ENCODE peak calls at places on chromosomes 5 and 9, in seven cellular contexts. One of them, this sample, is unnamed.

GRCh38 chr5:148685520-148686134 is 31.3 kb upstream of the HTR4 start:
- DNase-seq in right cardiac atrium: peak
- DNase-seq in pancreas: no peak
- DNase-seq in tibial artery: no peak
- DNase-seq in heart right ventricle: no peak
- DNase-seq in MM.1S: no peak
- DNase-seq in fibroblast of pulmonary artery: peak
- DNase-seq in this sample: no peak

GRCh38 chr5:37208883-37209808 is 40.0 kb downstream of the CPLANE1 start:
- DNase-seq in right cardiac atrium: peak
- DNase-seq in pancreas: no peak
- DNase-seq in tibial artery: no peak
- DNase-seq in heart right ventricle: peak
- DNase-seq in MM.1S: peak
- DNase-seq in fibroblast of pulmonary artery: peak
- DNase-seq in this sample: no peak

GRCh38 chr5:59079622-59080620 is 497.0 kb downstream of the RAB3C start:
- DNase-seq in right cardiac atrium: no peak
- DNase-seq in pancreas: no peak
- DNase-seq in tibial artery: no peak
- DNase-seq in heart right ventricle: peak
- DNase-seq in MM.1S: no peak
- DNase-seq in fibroblast of pulmonary artery: peak
- DNase-seq in this sample: no peak

GRCh38 chr5:146851133-146851532 is 27.4 kb downstream of the PPP2R2B start:
- DNase-seq in right cardiac atrium: no peak
- DNase-seq in pancreas: no peak
- DNase-seq in tibial artery: no peak
- DNase-seq in heart right ventricle: no peak
- DNase-seq in MM.1S: no peak
- DNase-seq in fibroblast of pulmonary artery: no peak
- DNase-seq in this sample: peak

GRCh38 chr5:132267931-132268501 is 10.5 kb downstream of the PDLIM4 start:
- DNase-seq in right cardiac atrium: peak
- DNase-seq in pancreas: no peak
- DNase-seq in tibial artery: no peak
- DNase-seq in heart right ventricle: peak
- DNase-seq in MM.1S: no peak
- DNase-seq in fibroblast of pulmonary artery: no peak
- DNase-seq in this sample: no peak

GRCh38 chr5:124979174-124979573 is 232.7 kb upstream of the ZNF608 start:
- DNase-seq in right cardiac atrium: no peak
- DNase-seq in pancreas: no peak
- DNase-seq in tibial artery: no peak
- DNase-seq in heart right ventricle: no peak
- DNase-seq in MM.1S: no peak
- DNase-seq in fibroblast of pulmonary artery: no peak
- DNase-seq in this sample: no peak

GRCh38 chr5:98308231-98308630 is 465.2 kb upstream of the RGMB start:
- DNase-seq in right cardiac atrium: no peak
- DNase-seq in pancreas: no peak
- DNase-seq in tibial artery: no peak
- DNase-seq in heart right ventricle: no peak
- DNase-seq in MM.1S: no peak
- DNase-seq in fibroblast of pulmonary artery: peak
- DNase-seq in this sample: no peak

GRCh38 chr9:134656334-134657034 is 14.9 kb downstream of the COL5A1 start:
- DNase-seq in right cardiac atrium: no peak
- DNase-seq in pancreas: no peak
- DNase-seq in tibial artery: no peak
- DNase-seq in heart right ventricle: no peak
- DNase-seq in MM.1S: no peak
- DNase-seq in fibroblast of pulmonary artery: no peak
- DNase-seq in this sample: no peak

GRCh38 chr5:72540759-72541438 is 33.7 kb upstream of the ZNF366 start:
- DNase-seq in right cardiac atrium: no peak
- DNase-seq in pancreas: no peak
- DNase-seq in tibial artery: no peak
- DNase-seq in heart right ventricle: no peak
- DNase-seq in MM.1S: no peak
- DNase-seq in fibroblast of pulmonary artery: no peak
- DNase-seq in this sample: no peak

GRCh38 chr5:149831492-149831891 is 101.4 kb downstream of the PPARGC1B start:
- DNase-seq in right cardiac atrium: no peak
- DNase-seq in pancreas: no peak
- DNase-seq in tibial artery: no peak
- DNase-seq in heart right ventricle: no peak
- DNase-seq in MM.1S: no peak
- DNase-seq in fibroblast of pulmonary artery: peak
- DNase-seq in this sample: no peak

GRCh38 chr5:34699155-34700077 is 43.3 kb downstream of the RAI14 start:
- DNase-seq in right cardiac atrium: no peak
- DNase-seq in pancreas: no peak
- DNase-seq in tibial artery: no peak
- DNase-seq in heart right ventricle: no peak
- DNase-seq in MM.1S: no peak
- DNase-seq in fibroblast of pulmonary artery: no peak
- DNase-seq in this sample: peak

GRCh38 chr9:88587885-88588628 is 53.1 kb downstream of the NXNL2 start:
- DNase-seq in right cardiac atrium: no peak
- DNase-seq in pancreas: no peak
- DNase-seq in tibial artery: no peak
- DNase-seq in heart right ventricle: no peak
- DNase-seq in MM.1S: no peak
- DNase-seq in fibroblast of pulmonary artery: no peak
- DNase-seq in this sample: no peak

GRCh38 chr5:72556351-72557146 is 49.3 kb upstream of the ZNF366 start:
- DNase-seq in right cardiac atrium: peak
- DNase-seq in pancreas: peak
- DNase-seq in tibial artery: peak
- DNase-seq in heart right ventricle: peak
- DNase-seq in MM.1S: peak
- DNase-seq in fibroblast of pulmonary artery: peak
- DNase-seq in this sample: no peak

GRCh38 chr5:82290908-82291307 is 12.8 kb upstream of the RPS23 start:
- DNase-seq in right cardiac atrium: peak
- DNase-seq in pancreas: no peak
- DNase-seq in tibial artery: no peak
- DNase-seq in heart right ventricle: no peak
- DNase-seq in MM.1S: no peak
- DNase-seq in fibroblast of pulmonary artery: no peak
- DNase-seq in this sample: no peak

GRCh38 chr5:75348241-75348640 is 11.2 kb downstream of the HMGCR start:
- DNase-seq in right cardiac atrium: no peak
- DNase-seq in pancreas: no peak
- DNase-seq in tibial artery: no peak
- DNase-seq in heart right ventricle: no peak
- DNase-seq in MM.1S: no peak
- DNase-seq in fibroblast of pulmonary artery: no peak
- DNase-seq in this sample: no peak

GRCh38 chr9:72442212-72442607 is 77.2 kb upstream of the ZFAND5 start:
- DNase-seq in right cardiac atrium: no peak
- DNase-seq in pancreas: no peak
- DNase-seq in tibial artery: no peak
- DNase-seq in heart right ventricle: no peak
- DNase-seq in MM.1S: no peak
- DNase-seq in fibroblast of pulmonary artery: peak
- DNase-seq in this sample: no peak

GRCh38 chr5:56124885-56125250 is 108.3 kb downstream of the ANKRD55 start:
- DNase-seq in right cardiac atrium: no peak
- DNase-seq in pancreas: no peak
- DNase-seq in tibial artery: no peak
- DNase-seq in heart right ventricle: no peak
- DNase-seq in MM.1S: no peak
- DNase-seq in fibroblast of pulmonary artery: peak
- DNase-seq in this sample: no peak

GRCh38 chr5:158847772-158848171 is 251.9 kb downstream of the EBF1 start:
- DNase-seq in right cardiac atrium: no peak
- DNase-seq in pancreas: no peak
- DNase-seq in tibial artery: no peak
- DNase-seq in heart right ventricle: no peak
- DNase-seq in MM.1S: no peak
- DNase-seq in fibroblast of pulmonary artery: no peak
- DNase-seq in this sample: no peak

GRCh38 chr5:133071983-133072531 is 20.2 kb downstream of the HSPA4 start:
- DNase-seq in right cardiac atrium: no peak
- DNase-seq in pancreas: no peak
- DNase-seq in tibial artery: no peak
- DNase-seq in heart right ventricle: no peak
- DNase-seq in MM.1S: no peak
- DNase-seq in fibroblast of pulmonary artery: no peak
- DNase-seq in this sample: no peak

GRCh38 chr9:4382722-4383317 is 83.0 kb upstream of the GLIS3 start:
- DNase-seq in right cardiac atrium: no peak
- DNase-seq in pancreas: no peak
- DNase-seq in tibial artery: no peak
- DNase-seq in heart right ventricle: no peak
- DNase-seq in MM.1S: peak
- DNase-seq in fibroblast of pulmonary artery: peak
- DNase-seq in this sample: no peak

GRCh38 chr9:98804083-98804482 is 3.4 kb upstream of the GALNT12 start:
- DNase-seq in right cardiac atrium: no peak
- DNase-seq in pancreas: no peak
- DNase-seq in tibial artery: no peak
- DNase-seq in heart right ventricle: no peak
- DNase-seq in MM.1S: no peak
- DNase-seq in fibroblast of pulmonary artery: peak
- DNase-seq in this sample: peak

GRCh38 chr9:98801562-98801961 is 5.2 kb upstream of the ANKS6 start:
- DNase-seq in right cardiac atrium: no peak
- DNase-seq in pancreas: no peak
- DNase-seq in tibial artery: no peak
- DNase-seq in heart right ventricle: no peak
- DNase-seq in MM.1S: no peak
- DNase-seq in fibroblast of pulmonary artery: no peak
- DNase-seq in this sample: no peak

GRCh38 chr9:98798254-98798653 is 1.9 kb upstream of the ANKS6 start:
- DNase-seq in right cardiac atrium: no peak
- DNase-seq in pancreas: no peak
- DNase-seq in tibial artery: no peak
- DNase-seq in heart right ventricle: no peak
- DNase-seq in MM.1S: no peak
- DNase-seq in fibroblast of pulmonary artery: no peak
- DNase-seq in this sample: no peak

GRCh38 chr9:98805506-98806272 is 1.8 kb upstream of the GALNT12 start:
- DNase-seq in right cardiac atrium: no peak
- DNase-seq in pancreas: no peak
- DNase-seq in tibial artery: no peak
- DNase-seq in heart right ventricle: no peak
- DNase-seq in MM.1S: no peak
- DNase-seq in fibroblast of pulmonary artery: peak
- DNase-seq in this sample: peak

DNA sequence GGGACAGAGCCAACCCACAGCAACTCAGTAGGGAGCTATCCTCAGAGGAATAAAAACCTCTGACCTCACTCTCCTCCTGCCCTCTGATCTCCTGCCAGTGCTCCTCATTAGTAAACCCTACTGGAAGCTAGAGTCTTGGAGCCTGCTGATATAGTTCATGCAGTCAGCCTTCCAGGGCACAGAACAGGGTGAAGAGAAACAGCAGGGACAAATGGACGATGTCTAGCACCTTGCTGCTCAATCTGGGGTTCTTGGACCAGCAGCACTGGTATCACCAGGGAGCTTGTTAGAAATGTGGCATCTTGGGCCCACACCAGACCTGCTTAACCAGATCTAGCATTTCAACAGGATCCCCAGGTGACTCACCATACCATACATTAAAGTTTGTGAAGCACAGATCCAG is 5.5 kb upstream of the GALNT12 start:
- DNase-seq in right cardiac atrium: no peak
- DNase-seq in pancreas: no peak
- DNase-seq in tibial artery: no peak
- DNase-seq in heart right ventricle: no peak
- DNase-seq in MM.1S: no peak
- DNase-seq in fibroblast of pulmonary artery: no peak
- DNase-seq in this sample: peak
- H3K4me3 ChIP-seq in right cardiac atrium: no peak
- H3K4me3 ChIP-seq in pancreas: no peak
- H3K4me3 ChIP-seq in tibial artery: no peak
- H3K4me3 ChIP-seq in heart right ventricle: no peak
- H3K4me3 ChIP-seq in MM.1S: no peak
- H3K4me3 ChIP-seq in fibroblast of pulmonary artery: no peak
- H3K4me3 ChIP-seq in this sample: no peak

DNA sequence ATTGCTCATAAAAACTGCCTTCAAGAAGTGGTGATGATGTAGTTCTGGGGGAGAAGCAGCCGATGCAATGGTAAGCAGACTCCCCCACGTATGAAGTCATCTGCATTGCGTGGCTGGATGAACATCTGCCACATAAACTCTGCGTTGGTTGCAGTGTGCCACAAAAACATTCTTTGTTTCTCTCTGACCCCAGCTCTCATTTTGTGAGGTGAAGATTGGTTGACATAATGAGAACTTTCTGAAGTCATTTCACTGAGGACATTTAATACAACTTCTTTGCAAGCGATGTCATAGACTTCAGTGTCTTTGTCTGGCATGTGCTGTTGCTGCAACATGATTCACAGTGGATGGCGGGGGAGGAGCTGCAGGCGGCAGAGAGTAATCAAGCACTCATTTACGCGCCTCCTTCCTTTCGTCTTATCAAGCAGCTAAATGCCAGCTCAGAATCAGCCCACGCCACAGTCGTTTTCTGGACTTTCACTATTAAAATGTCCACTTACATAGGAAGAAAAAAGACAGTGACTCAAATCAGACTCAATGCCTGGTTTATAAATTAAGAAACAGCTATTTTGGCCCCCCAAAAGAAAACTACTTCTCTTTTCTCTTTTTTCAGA is 91.5 kb upstream of the NFIL3 start:
- DNase-seq in right cardiac atrium: peak
- DNase-seq in pancreas: no peak
- DNase-seq in tibial artery: no peak
- DNase-seq in heart right ventricle: peak
- DNase-seq in MM.1S: no peak
- DNase-seq in fibroblast of pulmonary artery: peak
- DNase-seq in this sample: no peak
- H3K4me3 ChIP-seq in right cardiac atrium: peak
- H3K4me3 ChIP-seq in pancreas: peak
- H3K4me3 ChIP-seq in tibial artery: no peak
- H3K4me3 ChIP-seq in heart right ventricle: peak
- H3K4me3 ChIP-seq in MM.1S: no peak
- H3K4me3 ChIP-seq in fibroblast of pulmonary artery: peak
- H3K4me3 ChIP-seq in this sample: no peak

GRCh38 chr9:274101-274500 is 59.4 kb downstream of the DOCK8 start:
- DNase-seq in right cardiac atrium: no peak
- DNase-seq in pancreas: no peak
- DNase-seq in tibial artery: no peak
- DNase-seq in heart right ventricle: no peak
- DNase-seq in MM.1S: no peak
- DNase-seq in fibroblast of pulmonary artery: no peak
- DNase-seq in this sample: no peak
- H3K4me3 ChIP-seq in right cardiac atrium: no peak
- H3K4me3 ChIP-seq in pancreas: no peak
- H3K4me3 ChIP-seq in tibial artery: no peak
- H3K4me3 ChIP-seq in heart right ventricle: no peak
- H3K4me3 ChIP-seq in MM.1S: peak
- H3K4me3 ChIP-seq in fibroblast of pulmonary artery: no peak
- H3K4me3 ChIP-seq in this sample: no peak

DNA sequence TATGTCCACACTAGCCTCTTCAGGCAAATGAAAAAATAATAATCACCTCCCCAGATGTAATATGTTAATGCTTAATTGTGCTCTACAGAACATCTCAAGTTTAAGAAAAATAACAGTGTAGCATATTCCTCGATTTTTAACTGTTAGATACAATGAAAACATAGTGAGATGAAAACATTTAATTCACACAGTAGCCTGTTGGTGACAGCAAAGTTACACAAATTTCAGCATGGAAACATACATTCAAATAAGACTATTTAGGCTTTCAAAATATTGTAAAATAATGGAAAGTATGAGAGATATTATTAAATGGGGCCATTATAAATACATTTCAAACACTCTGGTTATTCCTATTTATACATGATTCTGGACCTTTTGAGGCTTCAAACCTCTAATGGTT is 543.1 kb downstream of the MAT2B start:
- DNase-seq in right cardiac atrium: no peak
- DNase-seq in pancreas: no peak
- DNase-seq in tibial artery: no peak
- DNase-seq in heart right ventricle: no peak
- DNase-seq in MM.1S: no peak
- DNase-seq in fibroblast of pulmonary artery: peak
- DNase-seq in this sample: no peak
- H3K4me3 ChIP-seq in right cardiac atrium: no peak
- H3K4me3 ChIP-seq in pancreas: no peak
- H3K4me3 ChIP-seq in tibial artery: no peak
- H3K4me3 ChIP-seq in heart right ventricle: no peak
- H3K4me3 ChIP-seq in MM.1S: no peak
- H3K4me3 ChIP-seq in fibroblast of pulmonary artery: no peak
- H3K4me3 ChIP-seq in this sample: no peak